ENCODE peak calls at places on chromosomes 13 and 19, in seven cellular contexts. Y is fibroblast of lung, N is ovary, H is uterus, Z is AG10803, U is pancreas, B is OCI-LY7. I is an unnamed sample.

GRCh38 chr13:53052675-53053074 is 24.1 kb downstream of the OLFM4 start:
- DNase-seq in Z (no peak), H (no peak), Y (no peak), B (no peak), U (no peak), N (no peak), I (no peak)

GRCh38 chr19:43596842-43597461 is 557 bp downstream of the ZNF576 start:
- DNase-seq in N (no peak), Z (no peak), H (no peak), Y (peak; percentile 14), U (no peak), B (peak; percentile 27), I (peak; percentile 18)

GRCh38 chr13:114132419-114133121 is at the start of gene RASA3:
- DNase-seq in N (peak; percentile 71), H (peak; percentile 81), U (peak; percentile 87), B (peak; percentile 60), Y (peak; percentile 87), Z (peak; percentile 81), I (peak; percentile 95)

GRCh38 chr19:51547397-51548212 is 16.1 kb upstream of the SIGLEC6 start:
- DNase-seq in B (no peak), U (no peak), N (no peak), Z (no peak), H (no peak), Y (no peak), I (no peak)

GRCh38 chr13:90899411-90899810 is 448.1 kb upstream of the MIR17HG start:
- DNase-seq in Y (no peak), N (no peak), Z (no peak), B (no peak), H (no peak), U (no peak), I (no peak)

GRCh38 chr19:16579381-16579780 is 7.2 kb upstream of the SLC35E1 start:
- DNase-seq in U (no peak), Y (no peak), H (no peak), Z (no peak), N (no peak), B (no peak), I (no peak)

GRCh38 chr19:52748336-52748950 is 13.6 kb upstream of the ZNF611 start:
- DNase-seq in N (peak; percentile 29), U (no peak), Y (peak; percentile 39), H (peak; percentile 39), Z (peak; percentile 45), B (peak; percentile 66), I (peak; percentile 73)

GRCh38 chr19:19552811-19553210 is 14.7 kb downstream of the CILP2 start:
- DNase-seq in H (no peak), Z (peak; percentile 36), U (no peak), B (peak; percentile 19), N (no peak), Y (peak; percentile 29), I (peak; percentile 65)

GRCh38 chr13:100347941-100348340 is 240.6 kb downstream of the GGACT start:
- DNase-seq in U (no peak), N (no peak), Y (peak; percentile 56), H (no peak), B (no peak), Z (no peak), I (no peak)

GRCh38 chr13:25847635-25848616 is 203.9 kb downstream of the SHISA2 start:
- DNase-seq in U (no peak), Z (no peak), Y (peak; percentile 1), B (no peak), H (no peak), N (no peak), I (no peak)

GRCh38 chr13:65914707-65915106 is 1315.4 kb downstream of the PCDH9 start:
- DNase-seq in Y (peak; percentile 73), B (no peak), H (no peak), N (no peak), Z (peak; percentile 44), U (no peak), I (no peak)

GRCh38 chr19:16449330-16449961 is 22.3 kb downstream of the EPS15L1 start:
- DNase-seq in B (peak; percentile 71), Z (no peak), N (no peak), Y (peak; percentile 34), H (no peak), U (no peak), I (no peak)

GRCh38 chr19:35011737-35012682 is 11.9 kb downstream of the GRAMD1A start:
- DNase-seq in Y (no peak), Z (no peak), B (no peak), H (no peak), U (no peak), N (no peak), I (no peak)

GRCh38 chr19:33676999-33677665 is 55.4 kb downstream of the CHST8 start:
- DNase-seq in U (no peak), B (no peak), N (no peak), Z (no peak), Y (no peak), H (no peak), I (no peak)

GRCh38 chr19:35155441-35155840 is 906 bp downstream of the FXYD5 start:
- DNase-seq in B (peak; percentile 37), Z (no peak), N (no peak), Y (no peak), H (no peak), U (peak; percentile 68), I (no peak)

GRCh38 chr13:36758345-36758744 is 60.7 kb upstream of the RFXAP start:
- DNase-seq in H (no peak), Z (no peak), B (no peak), N (no peak), Y (no peak), U (no peak), I (no peak)

GRCh38 chr19:38656171-38656981 is 8.9 kb downstream of the ACTN4 start:
- DNase-seq in Z (peak; percentile 80), Y (peak; percentile 62), N (no peak), H (no peak), U (peak; percentile 6), B (no peak), I (no peak)

GRCh38 chr19:41546386-41546789 is 29.6 kb upstream of the CEACAM21 start:
- DNase-seq in Z (no peak), B (peak; percentile 83), H (no peak), Y (no peak), N (no peak), U (no peak), I (no peak)

DNA sequence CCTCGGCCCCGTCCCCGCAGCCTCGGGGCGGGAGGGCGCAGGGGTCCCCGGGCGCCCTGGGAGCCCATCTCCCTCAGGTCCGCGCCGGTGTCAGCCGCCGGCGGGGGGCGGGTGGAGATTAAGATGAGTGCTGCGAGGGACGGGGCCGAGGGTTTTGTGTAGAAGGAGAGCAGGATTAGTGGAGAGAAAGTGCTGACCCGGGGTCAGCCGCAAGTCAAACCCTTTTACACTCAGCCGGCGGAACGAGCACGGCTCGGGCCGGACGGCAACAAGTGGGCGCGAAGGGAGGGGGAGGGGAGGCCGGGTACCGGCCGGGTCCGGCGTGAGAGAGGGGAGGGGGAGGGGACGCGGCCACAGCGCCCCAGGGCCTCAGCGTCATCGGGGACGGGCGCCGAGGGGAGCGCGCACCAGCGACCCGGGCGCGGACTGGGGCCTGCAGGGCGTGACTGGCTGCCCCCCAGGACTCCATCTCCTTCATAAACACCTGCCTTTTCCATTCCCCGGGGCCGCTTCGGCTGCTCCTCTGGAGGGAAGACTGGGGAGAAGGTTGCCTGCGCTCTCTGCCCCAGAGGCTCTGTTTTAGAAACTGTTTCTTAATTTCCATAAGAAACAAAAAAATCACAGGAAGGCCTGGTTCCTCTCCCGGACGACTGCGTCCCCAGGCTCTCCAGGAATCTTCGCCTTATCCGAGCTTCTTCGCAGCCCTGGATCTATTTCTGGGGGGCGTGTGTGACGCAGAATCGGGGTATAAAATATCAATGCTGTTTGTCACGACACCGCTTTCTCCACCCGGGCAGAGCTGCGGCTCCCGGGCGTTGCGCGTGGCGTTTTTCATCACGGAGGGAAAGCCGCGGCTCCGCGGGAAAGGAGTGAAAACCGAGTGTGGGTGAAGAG is 6.5 kb downstream of the SOX1 start:
- DNase-seq in B (no peak), Y (no peak), N (no peak), U (no peak), H (no peak), Z (no peak), I (peak; percentile 95)
- H3K4me3 ChIP-seq in B (no peak overlapping the region), Y (no peak overlapping the region), N (no peak overlapping the region), U (no peak overlapping the region), H (no peak overlapping the region), Z (no peak overlapping the region), I (peak overlapping the region; percentile 61)

DNA sequence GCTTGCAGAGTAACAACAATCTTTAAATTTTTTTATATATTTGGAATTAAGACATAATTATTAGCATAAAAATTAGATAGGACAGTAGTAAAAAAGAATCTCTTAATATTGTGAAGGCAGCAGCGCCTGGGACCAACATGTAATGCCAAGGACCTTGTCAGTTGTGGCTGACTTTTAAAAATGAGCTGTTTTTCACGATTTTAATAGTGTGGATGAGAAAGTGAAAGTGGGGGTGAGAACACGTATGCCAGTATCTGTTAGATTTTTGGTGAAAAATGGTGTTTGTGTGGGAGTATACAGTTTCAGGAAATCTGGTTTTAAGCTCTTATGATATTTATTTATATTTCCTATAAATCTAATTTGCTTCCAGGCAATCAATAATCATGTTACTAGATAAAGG is 125.2 kb downstream of the LMO7 start:
- DNase-seq in U (no peak), Y (no peak), B (no peak), H (no peak), Z (no peak), N (no peak), I (no peak)
- H3K4me3 ChIP-seq in U (peak overlapping the region; percentile 29), Y (peak overlapping the region; percentile 25), B (no peak overlapping the region), H (no peak overlapping the region), Z (peak overlapping the region; percentile 34), N (peak overlapping the region; percentile 33), I (no peak overlapping the region)

DNA sequence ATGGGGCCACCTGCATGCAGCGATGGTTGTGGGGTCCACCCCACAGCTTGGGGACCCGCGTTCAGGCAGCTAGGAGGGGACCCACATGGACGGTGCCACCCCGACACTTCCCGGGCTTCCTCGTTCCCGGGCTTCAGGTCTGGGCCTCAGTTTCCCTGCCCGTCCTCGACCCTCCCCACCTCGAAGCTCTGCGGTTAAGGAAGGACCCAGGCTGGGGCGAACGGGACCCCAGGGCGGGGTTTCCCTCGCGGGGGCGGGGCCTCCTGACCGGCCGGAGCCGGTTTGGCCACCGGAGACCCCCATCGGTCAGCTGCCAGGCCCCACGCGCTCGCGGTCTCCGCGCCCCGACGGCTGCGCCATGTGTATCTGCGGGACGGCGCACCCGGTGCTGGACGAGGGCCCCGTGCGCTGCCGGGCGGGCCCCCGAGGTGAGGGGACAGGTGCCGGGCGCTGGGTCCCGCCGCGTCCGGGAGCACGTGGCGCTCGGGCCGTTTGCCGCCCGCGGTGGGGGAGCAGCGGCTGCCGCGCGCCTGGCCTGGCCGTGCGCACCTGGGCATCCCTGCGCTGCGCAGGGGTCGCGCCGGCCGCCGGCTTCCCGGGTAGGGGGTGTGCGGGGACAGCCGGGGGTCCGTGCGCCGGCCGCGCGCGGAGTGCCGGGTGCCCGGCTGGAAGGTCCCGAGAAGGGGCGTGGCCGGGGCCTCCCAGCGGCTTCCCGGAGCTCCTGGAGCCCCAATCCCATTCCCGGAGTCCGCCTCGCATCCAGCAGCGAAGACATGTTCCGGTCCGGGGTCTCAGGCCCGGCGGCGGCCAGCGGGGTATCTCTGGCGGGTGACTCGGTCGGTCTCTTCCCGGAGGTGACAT is 4.2 kb downstream of the ARHGAP45 start:
- DNase-seq in H (no peak), B (no peak), U (peak; percentile 71), Y (no peak), N (no peak), Z (no peak), I (peak; percentile 74)
- H3K4me3 ChIP-seq in H (no peak overlapping the region), B (no peak overlapping the region), U (no peak overlapping the region), Y (no peak overlapping the region), N (no peak overlapping the region), Z (no peak overlapping the region), I (peak overlapping the region; percentile 45)

GRCh38 chr19:13064092-13064489 is 38.6 kb downstream of the LYL1 start:
- DNase-seq in H (no peak), Z (no peak), Y (no peak), U (no peak), N (no peak), B (no peak), I (no peak)
- H3K4me3 ChIP-seq in H (no peak overlapping the region), Z (no peak overlapping the region), Y (no peak overlapping the region), U (no peak overlapping the region), N (no peak overlapping the region), B (no peak overlapping the region), I (no peak overlapping the region)

GRCh38 chr19:47210180-47210490 is 20.9 kb downstream of the BBC3 start:
- DNase-seq in H (no peak), N (no peak), U (no peak), Y (no peak), B (no peak), Z (no peak), I (no peak)
- H3K4me3 ChIP-seq in H (no peak overlapping the region), N (no peak overlapping the region), U (no peak overlapping the region), Y (no peak overlapping the region), B (peak overlapping the region; percentile 8), Z (no peak overlapping the region), I (no peak overlapping the region)

I was measured in neural progenitor cell.